ENCODE peak calls at places on chromosomes 4 and X, in five cellular contexts. One of them, this sample, is unnamed.

GRCh38 chrX:57904481-57904880 is 5.8 kb downstream of the ZXDA start:
- DNase-seq in left ventricle myocardium superior: no peak
- DNase-seq in activated CD8-positive, alpha-beta T cell treated with anti-CD3 and anti-CD28 coated beads, Interleukin-2, amount 10 ng/mL, durations not matched to agents 7 days and 5 days: no peak
- DNase-seq in GM12878: no peak
- DNase-seq in left colon: no peak
- DNase-seq in this sample: no peak

GRCh38 chrX:150205011-150205410 is 158.1 kb upstream of the MAMLD1 start:
- DNase-seq in left ventricle myocardium superior: no peak
- DNase-seq in activated CD8-positive, alpha-beta T cell treated with anti-CD3 and anti-CD28 coated beads, Interleukin-2, amount 10 ng/mL, durations not matched to agents 7 days and 5 days: no peak
- DNase-seq in GM12878: no peak
- DNase-seq in left colon: no peak
- DNase-seq in this sample: no peak

GRCh38 chrX:132634521-132634920 is 145.7 kb upstream of the MBNL3 start:
- DNase-seq in left ventricle myocardium superior: no peak
- DNase-seq in activated CD8-positive, alpha-beta T cell treated with anti-CD3 and anti-CD28 coated beads, Interleukin-2, amount 10 ng/mL, durations not matched to agents 7 days and 5 days: no peak
- DNase-seq in GM12878: no peak
- DNase-seq in left colon: no peak
- DNase-seq in this sample: no peak

GRCh38 chrX:45843518-45843917 is 642.8 kb upstream of the DIPK2B start:
- DNase-seq in left ventricle myocardium superior: no peak
- DNase-seq in activated CD8-positive, alpha-beta T cell treated with anti-CD3 and anti-CD28 coated beads, Interleukin-2, amount 10 ng/mL, durations not matched to agents 7 days and 5 days: peak; percentile 33
- DNase-seq in GM12878: no peak
- DNase-seq in left colon: no peak
- DNase-seq in this sample: no peak

GRCh38 chr4:139015948-139016451 is 419 bp downstream of the NOCT start:
- DNase-seq in left ventricle myocardium superior: peak; percentile 64
- DNase-seq in activated CD8-positive, alpha-beta T cell treated with anti-CD3 and anti-CD28 coated beads, Interleukin-2, amount 10 ng/mL, durations not matched to agents 7 days and 5 days: peak; percentile 61
- DNase-seq in GM12878: no peak
- DNase-seq in left colon: peak; percentile 46
- DNase-seq in this sample: no peak

GRCh38 chr4:20137176-20137575 is 114.5 kb upstream of the SLIT2 start:
- DNase-seq in left ventricle myocardium superior: no peak
- DNase-seq in activated CD8-positive, alpha-beta T cell treated with anti-CD3 and anti-CD28 coated beads, Interleukin-2, amount 10 ng/mL, durations not matched to agents 7 days and 5 days: no peak
- DNase-seq in GM12878: no peak
- DNase-seq in left colon: no peak
- DNase-seq in this sample: no peak

GRCh38 chr4:40842318-40842717 is 92.6 kb downstream of the NSUN7 start:
- DNase-seq in left ventricle myocardium superior: peak; percentile 35
- DNase-seq in activated CD8-positive, alpha-beta T cell treated with anti-CD3 and anti-CD28 coated beads, Interleukin-2, amount 10 ng/mL, durations not matched to agents 7 days and 5 days: no peak
- DNase-seq in GM12878: no peak
- DNase-seq in left colon: no peak
- DNase-seq in this sample: no peak

GRCh38 chr4:137572647-137573046 is 40.4 kb upstream of the PCDH18 start:
- DNase-seq in left ventricle myocardium superior: no peak
- DNase-seq in activated CD8-positive, alpha-beta T cell treated with anti-CD3 and anti-CD28 coated beads, Interleukin-2, amount 10 ng/mL, durations not matched to agents 7 days and 5 days: no peak
- DNase-seq in GM12878: no peak
- DNase-seq in left colon: no peak
- DNase-seq in this sample: no peak

GRCh38 chrX:109714340-109714958 is 18.6 kb downstream of the ACSL4 start:
- DNase-seq in left ventricle myocardium superior: no peak
- DNase-seq in activated CD8-positive, alpha-beta T cell treated with anti-CD3 and anti-CD28 coated beads, Interleukin-2, amount 10 ng/mL, durations not matched to agents 7 days and 5 days: no peak
- DNase-seq in GM12878: no peak
- DNase-seq in left colon: no peak
- DNase-seq in this sample: no peak

GRCh38 chr4:140595065-140595464 is 26.3 kb upstream of the UCP1 start:
- DNase-seq in left ventricle myocardium superior: no peak
- DNase-seq in activated CD8-positive, alpha-beta T cell treated with anti-CD3 and anti-CD28 coated beads, Interleukin-2, amount 10 ng/mL, durations not matched to agents 7 days and 5 days: no peak
- DNase-seq in GM12878: no peak
- DNase-seq in left colon: no peak
- DNase-seq in this sample: no peak

GRCh38 chr4:172042714-172043114 is 229.5 kb downstream of the GALNTL6 start:
- DNase-seq in left ventricle myocardium superior: no peak
- DNase-seq in activated CD8-positive, alpha-beta T cell treated with anti-CD3 and anti-CD28 coated beads, Interleukin-2, amount 10 ng/mL, durations not matched to agents 7 days and 5 days: no peak
- DNase-seq in GM12878: no peak
- DNase-seq in left colon: no peak
- DNase-seq in this sample: no peak

GRCh38 chr4:2266181-2266580 is 4.3 kb upstream of the MXD4 start:
- DNase-seq in left ventricle myocardium superior: peak; percentile 89
- DNase-seq in activated CD8-positive, alpha-beta T cell treated with anti-CD3 and anti-CD28 coated beads, Interleukin-2, amount 10 ng/mL, durations not matched to agents 7 days and 5 days: no peak
- DNase-seq in GM12878: no peak
- DNase-seq in left colon: peak; percentile 47
- DNase-seq in this sample: no peak

GRCh38 chrX:108464604-108465003 is 25.0 kb downstream of the COL4A5 start:
- DNase-seq in left ventricle myocardium superior: no peak
- DNase-seq in activated CD8-positive, alpha-beta T cell treated with anti-CD3 and anti-CD28 coated beads, Interleukin-2, amount 10 ng/mL, durations not matched to agents 7 days and 5 days: no peak
- DNase-seq in GM12878: no peak
- DNase-seq in left colon: no peak
- DNase-seq in this sample: no peak

GRCh38 chrX:15815779-15816452 is 25.6 kb downstream of the ZRSR2 start:
- DNase-seq in left ventricle myocardium superior: no peak
- DNase-seq in activated CD8-positive, alpha-beta T cell treated with anti-CD3 and anti-CD28 coated beads, Interleukin-2, amount 10 ng/mL, durations not matched to agents 7 days and 5 days: peak; percentile 45
- DNase-seq in GM12878: peak; percentile 8
- DNase-seq in left colon: no peak
- DNase-seq in this sample: no peak

GRCh38 chrX:2594491-2594890 is 93.7 kb upstream of the DHRSX start:
- DNase-seq in left ventricle myocardium superior: no peak
- DNase-seq in activated CD8-positive, alpha-beta T cell treated with anti-CD3 and anti-CD28 coated beads, Interleukin-2, amount 10 ng/mL, durations not matched to agents 7 days and 5 days: no peak
- DNase-seq in GM12878: no peak
- DNase-seq in left colon: no peak
- DNase-seq in this sample: no peak

GRCh38 chrX:3268804-3269203 is 77.6 kb downstream of the MXRA5 start:
- DNase-seq in left ventricle myocardium superior: no peak
- DNase-seq in activated CD8-positive, alpha-beta T cell treated with anti-CD3 and anti-CD28 coated beads, Interleukin-2, amount 10 ng/mL, durations not matched to agents 7 days and 5 days: no peak
- DNase-seq in GM12878: no peak
- DNase-seq in left colon: no peak
- DNase-seq in this sample: no peak

GRCh38 chr4:167114416-167114971 is 119.8 kb downstream of the SPOCK3 start:
- DNase-seq in left ventricle myocardium superior: no peak
- DNase-seq in activated CD8-positive, alpha-beta T cell treated with anti-CD3 and anti-CD28 coated beads, Interleukin-2, amount 10 ng/mL, durations not matched to agents 7 days and 5 days: no peak
- DNase-seq in GM12878: peak; percentile 8
- DNase-seq in left colon: no peak
- DNase-seq in this sample: no peak